ENCODE peak calls at places on chromosomes 3 and 15, in six cellular contexts. A is iris pigment epithelial cell, P is HEK293T, V is cardiac fibroblast, Z is Peyer's patch, K is HL-60. R is an unnamed sample.

GRCh38 chr3:142940000-142940399 is 23.5 kb downstream of the PAQR9 start:
- DNase-seq in Z (no peak), V (no peak), A (no peak), K (no peak), P (no peak), R (no peak)

GRCh38 chr3:97772926-97773325 is 8.4 kb downstream of the ARL6 start:
- DNase-seq in A (peak), K (no peak), V (peak), P (no peak), Z (no peak), R (no peak)

GRCh38 chr3:43735618-43736017 is 44.9 kb downstream of the ABHD5 start:
- DNase-seq in P (no peak), Z (peak), K (no peak), V (no peak), A (no peak), R (no peak)

GRCh38 chr3:188349963-188350332 is 196.0 kb downstream of the LPP start:
- DNase-seq in V (no peak), K (no peak), P (no peak), Z (no peak), A (no peak), R (no peak)

GRCh38 chr15:84881520-84881830 is 3.0 kb upstream of the SLC28A1 start:
- DNase-seq in P (no peak), A (no peak), Z (no peak), V (no peak), K (no peak), R (no peak)

GRCh38 chr15:50241684-50242450 is 23.7 kb downstream of the HDC start:
- DNase-seq in P (no peak), Z (no peak), K (no peak), A (peak), V (peak), R (no peak)

GRCh38 chr3:98906230-98906629 is 4.7 kb upstream of the DCBLD2 start:
- DNase-seq in K (no peak), A (peak), V (peak), P (no peak), Z (no peak), R (no peak)

GRCh38 chr15:61621146-61621545 is 392.0 kb upstream of the RORA start:
- DNase-seq in A (no peak), Z (no peak), V (peak), P (peak), K (no peak), R (no peak)

GRCh38 chr3:41327718-41328117 is 128.4 kb downstream of the CTNNB1 start:
- DNase-seq in P (no peak), A (peak), K (no peak), Z (no peak), V (peak), R (no peak)

GRCh38 chr3:183576487-183577107 is 21.1 kb upstream of the KLHL6 start:
- DNase-seq in P (no peak), A (peak), V (peak), Z (no peak), K (no peak), R (no peak)

GRCh38 chr15:31488437-31489204 is 162.0 kb downstream of the KLF13 start:
- DNase-seq in K (peak), V (peak), P (peak), A (peak), Z (peak), R (peak)

GRCh38 chr3:177181418-177181817 is 15.9 kb downstream of the TBL1XR1 start:
- DNase-seq in Z (no peak), V (no peak), A (no peak), K (no peak), P (no peak), R (no peak)

GRCh38 chr3:154886437-154886836 is 193.7 kb upstream of the MME start:
- DNase-seq in K (no peak), V (peak), A (peak), P (no peak), Z (no peak), R (no peak)

GRCh38 chr3:138960417-138960852 is 13.4 kb downstream of the FOXL2NB start:
- DNase-seq in K (no peak), P (no peak), A (no peak), V (no peak), Z (no peak), R (no peak)

GRCh38 chr3:174937488-174937887 is 78.4 kb downstream of the NAALADL2 start:
- DNase-seq in A (peak), K (no peak), Z (no peak), V (peak), P (no peak), R (no peak)

GRCh38 chr15:96502196-96502595 is 171.7 kb downstream of the NR2F2 start:
- DNase-seq in Z (no peak), V (no peak), P (no peak), K (no peak), A (no peak), R (no peak)

GRCh38 chr3:57420007-57420406 is 124.1 kb downstream of the DNAH12 start:
- DNase-seq in P (no peak), K (no peak), Z (no peak), V (no peak), A (no peak), R (no peak)

GRCh38 chr15:69807752-69808151 is 290.0 kb downstream of the TLE3 start:
- DNase-seq in P (no peak), K (no peak), Z (no peak), V (peak), A (peak), R (no peak)

GRCh38 chr3:50165388-50166308 is 10.5 kb downstream of the SEMA3F start:
- DNase-seq in V (no peak), P (no peak), K (no peak), A (no peak), Z (peak), R (no peak)

GRCh38 chr15:62503451-62503850 is 338.4 kb upstream of the C2CD4B start:
- DNase-seq in Z (no peak), V (peak), K (no peak), P (no peak), A (peak), R (no peak)

GRCh38 chr3:58306662-58307286 is 454 bp downstream of the HTD2 start:
- DNase-seq in Z (peak), A (peak), V (peak), P (peak), K (peak), R (peak)

GRCh38 chr3:174533286-174533685 is 325.8 kb upstream of the NAALADL2 start:
- DNase-seq in Z (no peak), K (no peak), A (peak), V (peak), P (no peak), R (no peak)

GRCh38 chr3:130626021-130626420 is 109.0 kb downstream of the COL6A6 start:
- DNase-seq in P (no peak), V (no peak), K (no peak), A (no peak), Z (no peak), R (no peak)

GRCh38 chr15:29087521-29088285 is 181.9 kb downstream of the NSMCE3 start:
- DNase-seq in A (no peak), P (no peak), Z (no peak), V (no peak), K (no peak), R (no peak)

GRCh38 chr3:194984026-194984425 is 286.9 kb downstream of the XXYLT1 start:
- DNase-seq in A (no peak), Z (no peak), K (no peak), P (no peak), V (no peak), R (no peak)

GRCh38 chr15:31605467-31605931 is 278.9 kb downstream of the KLF13 start:
- DNase-seq in Z (no peak), K (no peak), V (peak), A (no peak), P (no peak), R (no peak)

GRCh38 chr3:182644800-182645433 is 148.4 kb upstream of the ATP11B start:
- DNase-seq in V (no peak), A (no peak), P (no peak), Z (no peak), K (no peak), R (no peak)

GRCh38 chr3:134087046-134087974 is 57.6 kb upstream of the SLCO2A1 start:
- DNase-seq in A (no peak), K (no peak), P (no peak), Z (no peak), V (peak), R (no peak)